ENCODE peak calls at places on chromosome 15, in eight cellular contexts. D is Daoy; T is activated CD8-positive, alpha-beta memory T cell treated with anti-CD3 and anti-CD28 coated beads for 24 hours; H is memory B cell; L is NCI-H1092; U is amniotic stem cell; A is heart left ventricle; E is HEK293T. B is an unnamed sample.

GRCh38 chr15:95176794-95177577 is 945.6 kb downstream of the MCTP2 start:
- DNase-seq in D (no peak), T (no peak), H (no peak), L (no peak), U (no peak), A (no peak), E (no peak), B (no peak)

GRCh38 chr15:68791431-68792283 is 29.0 kb downstream of the ANP32A start:
- DNase-seq in D (no peak), T (peak; percentile 79), H (peak; percentile 45), L (no peak), U (no peak), A (no peak), E (no peak), B (no peak)

GRCh38 chr15:68620721-68621528 is 42.1 kb downstream of the CORO2B start:
- DNase-seq in D (peak; percentile 91), T (no peak), H (no peak), L (peak; percentile 90), U (no peak), A (peak; percentile 92), E (no peak), B (no peak)

GRCh38 chr15:85925649-85926237 is 131.0 kb upstream of the KLHL25 start:
- DNase-seq in D (no peak), T (no peak), H (no peak), L (no peak), U (no peak), A (no peak), E (no peak), B (no peak)

GRCh38 chr15:66820474-66821258 is 118.6 kb downstream of the SMAD6 start:
- DNase-seq in D (peak; percentile 57), T (no peak), H (no peak), L (no peak), U (no peak), A (no peak), E (no peak), B (no peak)

GRCh38 chr15:77354064-77354463 is 65.8 kb downstream of the PEAK1 start:
- DNase-seq in D (no peak), T (no peak), H (no peak), L (no peak), U (no peak), A (no peak), E (no peak), B (no peak)

GRCh38 chr15:56244811-56245576 is 1.3 kb upstream of the RFX7 start:
- DNase-seq in D (no peak), T (peak; percentile 74), H (no peak), L (no peak), U (no peak), A (peak; percentile 24), E (no peak), B (peak; percentile 24)

GRCh38 chr15:101318810-101319200 is 23.8 kb upstream of the SNRPA1 start:
- DNase-seq in D (no peak), T (no peak), H (no peak), L (no peak), U (no peak), A (no peak), E (no peak), B (no peak)

GRCh38 chr15:48592929-48593328 is 52.6 kb downstream of the FBN1 start:
- DNase-seq in D (no peak), T (no peak), H (no peak), L (no peak), U (no peak), A (no peak), E (no peak), B (peak; percentile 65)

GRCh38 chr15:63483521-63484371 is 20.6 kb upstream of the USP3 start:
- DNase-seq in D (no peak), T (no peak), H (no peak), L (no peak), U (no peak), A (no peak), E (no peak), B (peak; percentile 66)

GRCh38 chr15:41043276-41043675 is 72.8 kb downstream of the INO80 start:
- DNase-seq in D (no peak), T (no peak), H (no peak), L (no peak), U (peak; percentile 1), A (no peak), E (no peak), B (no peak)

GRCh38 chr15:60155661-60156060 is 151.6 kb downstream of the FOXB1 start:
- DNase-seq in D (peak; percentile 17), T (no peak), H (no peak), L (no peak), U (peak; percentile 3), A (no peak), E (no peak), B (peak; percentile 50)

GRCh38 chr15:98713585-98714001 is 65.3 kb downstream of the IGF1R start:
- DNase-seq in D (peak; percentile 11), T (no peak), H (no peak), L (no peak), U (no peak), A (no peak), E (no peak), B (no peak)

GRCh38 chr15:63487076-63487757 is 17.2 kb upstream of the USP3 start:
- DNase-seq in D (peak; percentile 81), T (peak; percentile 97), H (peak; percentile 83), L (peak; percentile 19), U (peak; percentile 28), A (peak; percentile 91), E (peak; percentile 76), B (peak; percentile 60)

GRCh38 chr15:98724017-98724416 is 75.7 kb downstream of the IGF1R start:
- DNase-seq in D (no peak), T (no peak), H (no peak), L (no peak), U (no peak), A (no peak), E (no peak), B (no peak)

GRCh38 chr15:92725171-92725570 is 69.6 kb upstream of the FAM174B start:
- DNase-seq in D (no peak), T (no peak), H (no peak), L (no peak), U (no peak), A (no peak), E (no peak), B (no peak)

GRCh38 chr15:51377038-51377761 is 35.7 kb downstream of the GLDN start:
- DNase-seq in D (peak; percentile 38), T (no peak), H (no peak), L (no peak), U (no peak), A (no peak), E (no peak), B (peak; percentile 42)

GRCh38 chr15:78811825-78812183 is 540 bp upstream of the ADAMTS7 start:
- DNase-seq in D (no peak), T (no peak), H (no peak), L (no peak), U (no peak), A (peak; percentile 35), E (no peak), B (no peak)

GRCh38 chr15:25525741-25526140 is 86.9 kb upstream of the UBE3A start:
- DNase-seq in D (peak; percentile 76), T (no peak), H (no peak), L (no peak), U (no peak), A (no peak), E (no peak), B (peak; percentile 2)

GRCh38 chr15:91952216-91952615 is 98.7 kb downstream of the SLCO3A1 start:
- DNase-seq in D (no peak), T (no peak), H (no peak), L (no peak), U (no peak), A (no peak), E (no peak), B (no peak)

GRCh38 chr15:25242166-25242879 is 196.5 kb downstream of the UBE3A start:
- DNase-seq in D (no peak), T (peak; percentile 49), H (no peak), L (no peak), U (no peak), A (no peak), E (no peak), B (no peak)

GRCh38 chr15:62749445-62749844 is 293.1 kb upstream of the TPM1 start:
- DNase-seq in D (peak; percentile 45), T (no peak), H (no peak), L (no peak), U (no peak), A (no peak), E (no peak), B (no peak)

GRCh38 chr15:40421246-40422157 is 15.9 kb downstream of the IVD start:
- DNase-seq in D (peak; percentile 76), T (peak; percentile 94), H (peak; percentile 79), L (no peak), U (peak; percentile 44), A (peak; percentile 84), E (peak; percentile 74), B (no peak)

GRCh38 chr15:100201376-100202280 is 140.1 kb downstream of the ADAMTS17 start:
- DNase-seq in D (peak; percentile 12), T (peak; percentile 78), H (no peak), L (no peak), U (no peak), A (no peak), E (peak; percentile 29), B (no peak)

GRCh38 chr15:91414124-91414523 is 314.1 kb downstream of the SV2B start:
- DNase-seq in D (no peak), T (no peak), H (no peak), L (no peak), U (no peak), A (no peak), E (no peak), B (no peak)

GRCh38 chr15:23038741-23039150 is 623 bp downstream of the TUBGCP5 start:
- DNase-seq in D (peak; percentile 51), T (no peak), H (no peak), L (no peak), U (peak; percentile 27), A (no peak), E (peak; percentile 10), B (no peak)

GRCh38 chr15:32730677-32731654 is 13.2 kb downstream of the GREM1 start:
- DNase-seq in D (peak; percentile 41), T (no peak), H (no peak), L (no peak), U (no peak), A (no peak), E (peak; percentile 46), B (peak; percentile 2)

GRCh38 chr15:40770147-40770721 is 454 bp downstream of the C15orf62 start:
- DNase-seq in D (peak; percentile 22), T (no peak), H (no peak), L (no peak), U (no peak), A (no peak), E (no peak), B (no peak)

GRCh38 chr15:67105065-67105951 is 39.9 kb downstream of the SMAD3 start:
- DNase-seq in D (peak; percentile 97), T (no peak), H (no peak), L (no peak), U (peak; percentile 87), A (no peak), E (no peak), B (peak; percentile 100)

GRCh38 chr15:75808563-75808962 is 34.7 kb upstream of the UBE2Q2 start:
- DNase-seq in D (no peak), T (no peak), H (no peak), L (no peak), U (no peak), A (no peak), E (no peak), B (no peak)